ENCODE peak calls at places on chromosome 21, in ten cellular contexts. I, X, D, G, R, C, B, L, P and H are unnamed samples.
A peak's percentile ranks its signal among the peaks of the same experiment; 100 is the strongest.

GRCh38 chr21:36630485-36631206 is 68.3 kb upstream of the SIM2 start:
- DNase-seq in D (no peak), R (no peak), X (peak; percentile 80), P (peak; percentile 86), B (no peak), G (no peak), L (peak; percentile 74), C (peak; percentile 94), I (peak; percentile 67), H (peak; percentile 72)

GRCh38 chr21:25835397-25835796 is 100.6 kb downstream of the GABPA start:
- DNase-seq in I (no peak), B (no peak), R (no peak), P (no peak), L (no peak), G (no peak), X (no peak), D (no peak), C (no peak), H (no peak)

GRCh38 chr21:38095220-38095619 is 161.6 kb upstream of the KCNJ15 start:
- DNase-seq in X (no peak), G (no peak), D (no peak), R (no peak), P (no peak), I (no peak), L (no peak), C (no peak), B (no peak), H (no peak)

GRCh38 chr21:20875741-20876140 is 122.5 kb upstream of the NCAM2 start:
- DNase-seq in R (no peak), G (no peak), B (no peak), I (no peak), C (peak; percentile 11), P (no peak), L (peak; percentile 2), D (no peak), X (peak; percentile 25), H (no peak)

GRCh38 chr21:17461014-17461413 is 51.8 kb upstream of the CXADR start:
- DNase-seq in B (peak; percentile 53), I (no peak), C (no peak), L (peak; percentile 44), R (no peak), G (peak; percentile 70), P (no peak), X (peak; percentile 31), D (peak; percentile 61), H (no peak)

GRCh38 chr21:41180752-41181151 is 12.8 kb downstream of the BACE2 start:
- DNase-seq in I (no peak), C (no peak), R (no peak), B (no peak), P (no peak), L (no peak), D (no peak), X (no peak), G (no peak), H (no peak)

GRCh38 chr21:38913120-38913975 is 107.6 kb downstream of the ETS2 start:
- DNase-seq in I (peak; percentile 61), R (no peak), B (peak; percentile 44), G (peak; percentile 80), L (peak; percentile 85), C (peak; percentile 78), X (peak; percentile 85), P (peak; percentile 72), D (peak; percentile 36), H (peak; percentile 94)

GRCh38 chr21:36699026-36699545 is at the start of gene SIM2:
- DNase-seq in B (no peak), P (peak; percentile 50), I (peak; percentile 58), R (no peak), L (peak; percentile 56), C (peak; percentile 62), G (no peak), X (peak; percentile 92), D (no peak), H (peak; percentile 64)

GRCh38 chr21:25080706-25081495 is 526.4 kb downstream of the MRPL39 start:
- DNase-seq in C (no peak), P (no peak), B (no peak), X (no peak), G (no peak), I (no peak), L (no peak), D (no peak), R (no peak), H (no peak)

GRCh38 chr21:44407493-44407892 is 47.8 kb upstream of the LRRC3 start:
- DNase-seq in I (peak; percentile 2), L (no peak), P (no peak), B (no peak), G (no peak), D (no peak), R (no peak), C (no peak), X (no peak), H (no peak)

GRCh38 chr21:39137248-39138186 is 45.7 kb downstream of the PSMG1 start:
- DNase-seq in B (no peak), P (peak; percentile 32), X (peak; percentile 35), R (no peak), L (peak; percentile 63), I (peak; percentile 56), C (peak; percentile 56), D (no peak), G (no peak), H (no peak)

GRCh38 chr21:25171438-25171837 is 435.8 kb downstream of the MRPL39 start:
- DNase-seq in C (no peak), R (no peak), P (no peak), B (no peak), L (peak; percentile 8), X (peak; percentile 55), G (no peak), I (no peak), D (no peak), H (no peak)

GRCh38 chr21:37670883-37671282 is 245.4 kb downstream of the KCNJ6 start:
- DNase-seq in B (peak; percentile 20), C (no peak), D (no peak), I (no peak), X (peak; percentile 62), G (no peak), R (no peak), P (no peak), L (peak; percentile 44), H (no peak)

GRCh38 chr21:16279658-16280581 is 550.1 kb downstream of the USP25 start:
- DNase-seq in X (no peak), B (no peak), G (peak; percentile 35), P (no peak), R (no peak), D (peak; percentile 3), L (no peak), C (peak; percentile 62), I (no peak), H (no peak)

GRCh38 chr21:39014751-39015150 is 168.5 kb downstream of the PSMG1 start:
- DNase-seq in L (peak; percentile 80), P (no peak), C (no peak), B (peak; percentile 95), X (peak; percentile 93), D (peak; percentile 95), R (no peak), I (no peak), G (no peak), H (no peak)

GRCh38 chr21:39867198-39867650 is at the start of gene PCP4:
- DNase-seq in D (no peak), P (peak; percentile 74), G (no peak), L (peak; percentile 44), X (peak; percentile 74), R (no peak), C (peak; percentile 96), I (peak; percentile 71), B (no peak), H (no peak)

DNA sequence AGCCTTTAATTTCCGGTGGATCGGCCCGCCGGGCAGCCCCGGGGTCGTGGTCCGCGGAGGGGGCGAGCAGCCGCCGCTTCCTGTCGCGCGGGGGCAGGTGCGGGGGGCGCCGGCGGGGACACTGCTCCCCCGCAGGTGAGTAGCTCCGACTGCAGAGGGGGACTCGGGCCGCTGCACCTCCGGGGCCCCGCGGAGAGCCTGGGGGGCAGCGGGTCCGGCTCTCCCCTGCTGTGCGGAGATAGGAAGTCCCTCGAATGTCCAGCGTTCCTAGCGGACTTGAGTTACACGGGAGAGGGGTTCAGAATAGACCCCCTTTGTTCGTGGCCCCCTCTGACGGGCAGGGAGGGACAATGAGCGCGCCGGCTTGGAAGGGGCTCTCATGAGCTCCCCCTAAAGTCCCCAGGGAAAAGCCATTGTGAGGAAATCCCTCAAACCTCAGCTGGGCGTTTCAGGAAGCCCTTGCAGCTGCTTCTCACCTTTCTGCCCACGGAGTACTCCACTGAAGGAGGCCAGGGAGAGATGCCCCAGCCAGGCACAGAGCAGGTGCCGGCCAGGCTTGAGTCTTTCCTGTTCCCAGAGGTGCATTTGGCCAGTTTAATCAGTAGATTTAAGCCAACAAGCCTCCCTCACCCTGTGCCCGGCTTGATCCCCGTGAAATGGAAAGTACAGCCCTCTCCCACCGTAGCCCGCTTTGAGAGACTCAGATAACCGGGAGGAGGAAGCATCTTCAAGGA is 925 bp downstream of the PDE9A start:
- DNase-seq in D (no peak), L (no peak), X (no peak), B (no peak), R (no peak), I (peak; percentile 79), C (peak; percentile 76), G (no peak), P (no peak), H (peak; percentile 63)
- H3K27ac ChIP-seq in D (no peak overlapping the region), L (no peak overlapping the region), X (no peak overlapping the region), B (no peak overlapping the region), R (peak overlapping the region; percentile 4), I (peak overlapping the region; percentile 76), C (no peak overlapping the region), G (no peak overlapping the region), P (no peak overlapping the region), H (no peak overlapping the region)

GRCh38 chr21:30463713-30464112 is 16.5 kb downstream of the KRTAP19-1 start:
- DNase-seq in R (no peak), X (peak; percentile 53), I (peak; percentile 12), G (no peak), L (peak; percentile 4), C (peak; percentile 67), B (no peak), D (no peak), P (peak; percentile 20), H (no peak)
- H3K27ac ChIP-seq in R (no peak overlapping the region), X (no peak overlapping the region), I (no peak overlapping the region), G (no peak overlapping the region), L (no peak overlapping the region), C (no peak overlapping the region), B (no peak overlapping the region), D (no peak overlapping the region), P (no peak overlapping the region), H (no peak overlapping the region)

DNA sequence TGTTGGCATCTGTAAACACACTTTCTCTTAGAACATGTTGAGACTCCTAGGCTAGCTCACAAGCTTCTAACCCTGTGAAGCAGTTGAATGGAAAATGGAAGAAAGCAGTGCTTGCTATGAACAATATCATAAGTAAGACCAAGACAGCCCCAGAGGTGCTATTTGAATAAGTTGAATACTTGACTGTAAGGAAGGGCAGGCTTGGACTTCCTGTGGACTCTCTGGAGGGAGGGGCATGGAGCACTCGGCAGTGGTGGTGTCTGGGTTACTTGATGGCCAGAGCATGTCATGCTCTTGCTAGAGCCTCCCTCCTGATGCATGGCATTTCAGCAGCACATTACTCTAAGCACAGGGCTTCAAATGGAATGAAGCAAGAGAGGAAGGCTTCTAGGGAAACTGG is 60.0 kb downstream of the MRPS6 start:
- DNase-seq in L (no peak), I (no peak), X (no peak), B (no peak), G (no peak), R (no peak), C (no peak), P (no peak), D (no peak), H (no peak)
- H3K27ac ChIP-seq in L (no peak overlapping the region), I (no peak overlapping the region), X (no peak overlapping the region), B (no peak overlapping the region), G (no peak overlapping the region), R (no peak overlapping the region), C (peak overlapping the region; percentile 36), P (no peak overlapping the region), D (no peak overlapping the region), H (no peak overlapping the region)

GRCh38 chr21:31710586-31710985 is 21.3 kb downstream of the SCAF4 start:
- DNase-seq in I (no peak), B (no peak), P (no peak), G (no peak), R (no peak), L (no peak), C (no peak), X (peak; percentile 48), D (peak; percentile 45), H (no peak)
- H3K27ac ChIP-seq in I (no peak overlapping the region), B (no peak overlapping the region), P (no peak overlapping the region), G (no peak overlapping the region), R (no peak overlapping the region), L (no peak overlapping the region), C (no peak overlapping the region), X (no peak overlapping the region), D (no peak overlapping the region), H (no peak overlapping the region)